ENCODE peak calls at places on chromosomes 7 and 10, in ten cellular contexts. G is ovary, Q is transverse colon, Y is sigmoid colon, A is tibial nerve, V is GM12878, C is H1, T is SK-N-SH, Z is HepG2, B is esophagus muscularis mucosa. K is an unnamed sample.

GRCh38 chr10:73099141-73099540 is 2.5 kb upstream of the P4HA1 start:
- DNase-seq in G (no peak), Q (no peak), Y (no peak), A (no peak), V (no peak), C (no peak), T (no peak), Z (no peak), B (no peak), K (no peak)

GRCh38 chr10:13922591-13922990 is 335.8 kb downstream of the PRPF18 start:
- DNase-seq in G (no peak), Q (no peak), Y (no peak), A (no peak), V (no peak), C (no peak), T (no peak), Z (no peak), B (no peak), K (no peak)

GRCh38 chr7:80053098-80053497 is 81.5 kb upstream of the GNAI1 start:
- DNase-seq in G (no peak), Q (no peak), Y (no peak), A (no peak), V (no peak), C (no peak), T (no peak), Z (peak; percentile 3), B (no peak), K (no peak)

GRCh38 chr7:5646846-5647245 is 134.6 kb downstream of the RNF216 start:
- DNase-seq in G (no peak), Q (no peak), Y (no peak), A (no peak), V (no peak), C (no peak), T (no peak), Z (no peak), B (no peak), K (no peak)

GRCh38 chr10:93777092-93777491 is 19.4 kb downstream of the LGI1 start:
- DNase-seq in G (no peak), Q (no peak), Y (no peak), A (no peak), V (no peak), C (no peak), T (no peak), Z (no peak), B (no peak), K (no peak)

GRCh38 chr10:129863231-129863663 is 100.8 kb downstream of the EBF3 start:
- DNase-seq in G (no peak), Q (no peak), Y (peak; percentile 46), A (no peak), V (no peak), C (no peak), T (peak; percentile 62), Z (no peak), B (no peak), K (no peak)

GRCh38 chr10:78706256-78706655 is 362.5 kb upstream of the ZMIZ1 start:
- DNase-seq in G (no peak), Q (no peak), Y (no peak), A (no peak), V (no peak), C (no peak), T (no peak), Z (no peak), B (no peak), K (no peak)

GRCh38 chr7:131355917-131356777 is 28.5 kb downstream of the MKLN1 start:
- DNase-seq in G (no peak), Q (peak; percentile 39), Y (no peak), A (no peak), V (no peak), C (no peak), T (no peak), Z (no peak), B (no peak), K (peak; percentile 55)

GRCh38 chr7:70573202-70573810 is 558.6 kb upstream of the GALNT17 start:
- DNase-seq in G (no peak), Q (no peak), Y (no peak), A (no peak), V (no peak), C (no peak), T (no peak), Z (no peak), B (no peak), K (no peak)

GRCh38 chr10:22604314-22605091 is 109.9 kb downstream of the PIP4K2A start:
- DNase-seq in G (no peak), Q (no peak), Y (no peak), A (no peak), V (no peak), C (no peak), T (no peak), Z (no peak), B (peak; percentile 60), K (no peak)

GRCh38 chr10:122640921-122641320 is 58.7 kb downstream of the C10orf120 start:
- DNase-seq in G (no peak), Q (no peak), Y (peak; percentile 21), A (no peak), V (no peak), C (no peak), T (no peak), Z (no peak), B (no peak), K (no peak)

GRCh38 chr10:29438271-29438670 is 149.4 kb downstream of the LYZL1 start:
- DNase-seq in G (no peak), Q (no peak), Y (no peak), A (no peak), V (no peak), C (no peak), T (no peak), Z (no peak), B (no peak), K (no peak)

GRCh38 chr7:52254396-52255025 is 780.9 kb upstream of the POM121L12 start:
- DNase-seq in G (no peak), Q (no peak), Y (no peak), A (no peak), V (no peak), C (no peak), T (no peak), Z (no peak), B (peak; percentile 21), K (no peak)

GRCh38 chr7:124784879-124785818 is 19.6 kb upstream of the GPR37 start:
- DNase-seq in G (no peak), Q (peak; percentile 44), Y (no peak), A (no peak), V (no peak), C (peak; percentile 39), T (peak; percentile 76), Z (peak; percentile 37), B (no peak), K (peak; percentile 38)

GRCh38 chr7:30974605-30975256 is 11.0 kb downstream of the GHRHR start:
- DNase-seq in G (no peak), Q (peak; percentile 77), Y (peak; percentile 62), A (no peak), V (peak; percentile 60), C (peak; percentile 36), T (peak; percentile 76), Z (peak; percentile 60), B (no peak), K (peak; percentile 79)

GRCh38 chr7:149329787-149330334 is 67.9 kb downstream of the ZNF783 start:
- DNase-seq in G (no peak), Q (no peak), Y (no peak), A (no peak), V (no peak), C (no peak), T (no peak), Z (no peak), B (no peak), K (no peak)
- TF ChIP-seq EP300 in G (no peak), Q (no peak), Y (no peak), A (no peak), V (no peak), C (no peak), T (no peak), Z (no peak), B (no peak), K (no peak)

GRCh38 chr10:50360486-50360885 is 109.2 kb upstream of the ASAH2 start:
- DNase-seq in G (no peak), Q (no peak), Y (no peak), A (no peak), V (no peak), C (no peak), T (no peak), Z (no peak), B (no peak), K (no peak)
- H3K27me3 ChIP-seq in G (no peaks in the 10 kb centered on the region), Q (no peaks in the 10 kb centered on the region), Y (no peaks in the 10 kb centered on the region), A (no peaks in the 10 kb centered on the region), V (no peaks in the 10 kb centered on the region), C (no peaks in the 10 kb centered on the region), T (no peaks in the 10 kb centered on the region), Z (no peaks in the 10 kb centered on the region), B (no peaks in the 10 kb centered on the region), K (no peaks in the 10 kb centered on the region)

GRCh38 chr10:17232276-17232987 is 4.4 kb downstream of the VIM start:
- DNase-seq in G (no peak), Q (no peak), Y (no peak), A (no peak), V (peak; percentile 45), C (no peak), T (no peak), Z (no peak), B (no peak), K (no peak)

GRCh38 chr10:17235136-17235535 is 7.1 kb downstream of the VIM start:
- DNase-seq in G (no peak), Q (no peak), Y (no peak), A (no peak), V (no peak), C (no peak), T (no peak), Z (no peak), B (peak; percentile 39), K (no peak)

GRCh38 chr10:17236468-17236886 is 8.4 kb downstream of the VIM start:
- DNase-seq in G (no peak), Q (no peak), Y (no peak), A (no peak), V (no peak), C (no peak), T (no peak), Z (no peak), B (no peak), K (no peak)

GRCh38 chr10:17234541-17234940 is 6.5 kb downstream of the VIM start:
- DNase-seq in G (no peak), Q (no peak), Y (no peak), A (no peak), V (no peak), C (no peak), T (no peak), Z (no peak), B (no peak), K (no peak)

DNA sequence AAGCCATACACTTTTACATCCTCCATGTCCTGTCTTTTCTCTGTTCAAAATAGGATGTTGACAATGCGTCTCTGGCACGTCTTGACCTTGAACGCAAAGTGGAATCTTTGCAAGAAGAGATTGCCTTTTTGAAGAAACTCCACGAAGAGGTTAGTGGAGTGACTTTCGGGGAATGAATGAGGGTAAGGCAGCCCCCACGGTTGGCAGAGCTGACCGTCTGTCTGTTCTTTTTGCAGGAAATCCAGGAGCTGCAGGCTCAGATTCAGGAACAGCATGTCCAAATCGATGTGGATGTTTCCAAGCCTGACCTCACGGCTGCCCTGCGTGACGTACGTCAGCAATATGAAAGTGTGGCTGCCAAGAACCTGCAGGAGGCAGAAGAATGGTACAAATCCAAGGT is 5.5 kb downstream of the VIM start:
- DNase-seq in G (peak; percentile 49), Q (peak; percentile 44), Y (peak; percentile 70), A (no peak), V (no peak), C (no peak), T (no peak), Z (no peak), B (no peak), K (no peak)
- H3K4me3 ChIP-seq in G (peak overlapping the region; percentile 17), Q (no peak overlapping the region), Y (peak overlapping the region; percentile 70), A (peak overlapping the region; percentile 96), V (no peak overlapping the region), C (no peak overlapping the region), T (peak overlapping the region; percentile 98), Z (no peak overlapping the region), B (peak overlapping the region; percentile 94), K (no peak overlapping the region)

GRCh38 chr7:158581440-158582088 is 6.1 kb downstream of the PTPRN2 start:
- DNase-seq in G (no peak), Q (peak; percentile 46), Y (peak; percentile 5), A (no peak), V (no peak), C (no peak), T (no peak), Z (peak; percentile 80), B (no peak), K (peak; percentile 32)
- TF ChIP-seq EP300 in G (no peak), Q (no peak), Y (no peak), A (no peak), V (no peak), C (no peak), T (no peak), Z (peak; percentile 33), B (no peak), K (no peak)